ENCODE peak calls at places on chromosome 1, in five cellular contexts. E, F, C, G and Z are unnamed samples.

GRCh38 chr1:220767312-220768126 is 19.2 kb upstream of the MTARC1 start:
- DNase-seq in G (no peak), C (no peak), E (no peak), F (no peak), Z (no peak)

GRCh38 chr1:220818421-220819173 is 31.9 kb downstream of the MTARC1 start:
- DNase-seq in F (no peak), E (no peak), G (no peak), C (peak), Z (peak)

GRCh38 chr1:33123266-33123665 is 42.3 kb downstream of the AZIN2 start:
- DNase-seq in F (no peak), C (no peak), E (no peak), G (no peak), Z (no peak)

GRCh38 chr1:239616686-239617085 is 230.3 kb downstream of the CHRM3 start:
- DNase-seq in E (no peak), F (no peak), C (no peak), G (no peak), Z (no peak)

GRCh38 chr1:110962892-110963665 is 643 bp downstream of the LRIF1 start:
- DNase-seq in E (peak), C (peak), G (peak), F (peak), Z (peak)

GRCh38 chr1:5637171-5637570 is 355.1 kb downstream of the NPHP4 start:
- DNase-seq in C (no peak), F (peak), G (no peak), E (no peak), Z (no peak)

GRCh38 chr1:240803151-240803550 is 191.2 kb upstream of the GREM2 start:
- DNase-seq in C (peak), G (no peak), F (no peak), E (no peak), Z (no peak)

GRCh38 chr1:41428736-41429640 is 55.5 kb downstream of the EDN2 start:
- DNase-seq in G (no peak), E (no peak), F (no peak), C (no peak), Z (no peak)